ENCODE peak calls at places on chromosomes 7 and 10, in six cellular contexts. V is uterus, T is keratinocyte, X is right cardiac atrium, Z is NT2/D1, E is Peyer's patch. P is an unnamed sample. For H3K27me3 and H3K4me1, the result is how much of the 10 kb centered on the place peaks cover.

GRCh38 chr7:44764665-44765578 is 16.3 kb downstream of the ZMIZ2 start:
- DNase-seq in V (no peak), T (no peak), Z (no peak), E (no peak), X (no peak), P (no peak)

GRCh38 chr7:65475734-65476319 is 102.2 kb downstream of the ZNF92 start:
- DNase-seq in T (no peak), V (no peak), E (peak), X (no peak), Z (peak), P (peak)

GRCh38 chr10:3499120-3499519 is 285.9 kb downstream of the KLF6 start:
- DNase-seq in V (no peak), X (no peak), E (no peak), Z (no peak), T (no peak), P (no peak)

GRCh38 chr10:104054430-104054829 is 31.2 kb downstream of the COL17A1 start:
- DNase-seq in Z (no peak), V (no peak), X (no peak), E (no peak), T (peak), P (no peak)

GRCh38 chr10:121288864-121289659 is 309.2 kb downstream of the FGFR2 start:
- DNase-seq in V (no peak), Z (peak), X (no peak), E (no peak), T (no peak), P (no peak)

GRCh38 chr7:142503036-142503435 is 245.2 kb upstream of the PRSS58 start:
- DNase-seq in X (no peak), V (no peak), E (no peak), Z (no peak), T (no peak), P (no peak)

GRCh38 chr7:1279041-1279440 is 46.4 kb downstream of the UNCX start:
- DNase-seq in Z (no peak), X (no peak), T (no peak), V (no peak), E (no peak), P (no peak)

GRCh38 chr10:10332786-10333185 is 684.9 kb upstream of the CELF2 start:
- DNase-seq in X (no peak), Z (no peak), E (no peak), T (no peak), V (no peak), P (no peak)

GRCh38 chr10:78333362-78334143 is 299.9 kb downstream of the RPS24 start:
- DNase-seq in Z (no peak), X (no peak), V (peak), E (no peak), T (no peak), P (no peak)

GRCh38 chr10:78829570-78829969 is 239.2 kb upstream of the ZMIZ1 start:
- DNase-seq in E (no peak), T (no peak), V (no peak), Z (no peak), X (no peak), P (no peak)

GRCh38 chr7:11702938-11703337 is 129.1 kb downstream of the THSD7A start:
- DNase-seq in T (no peak), Z (no peak), X (no peak), V (peak), E (no peak), P (no peak)

GRCh38 chr10:33126118-33126517 is 168.1 kb upstream of the ITGB1 start:
- DNase-seq in V (no peak), Z (no peak), T (peak), X (no peak), E (no peak), P (no peak)

GRCh38 chr7:79091661-79092060 is 361.8 kb downstream of the MAGI2 start:
- DNase-seq in X (no peak), V (no peak), T (no peak), Z (no peak), E (no peak), P (no peak)

GRCh38 chr7:35499226-35499625 is 195.7 kb downstream of the HERPUD2 start:
- DNase-seq in X (no peak), Z (no peak), T (no peak), V (no peak), E (no peak), P (no peak)

GRCh38 chr10:130022501-130023299 is 58.6 kb upstream of the EBF3 start:
- DNase-seq in Z (no peak), E (no peak), V (peak), T (peak), X (no peak), P (no peak)

GRCh38 chr7:120996333-120996982 is 7.9 kb downstream of the CPED1 start:
- DNase-seq in X (peak), T (peak), Z (no peak), V (peak), E (peak), P (peak)

GRCh38 chr7:1355568-1356340 is 103.5 kb downstream of the MICALL2 start:
- DNase-seq in Z (no peak), E (no peak), T (no peak), V (no peak), X (no peak), P (peak)

GRCh38 chr10:132142396-132143161 is 44.2 kb upstream of the DPYSL4 start:
- DNase-seq in V (no peak), E (no peak), Z (no peak), X (peak), T (no peak), P (peak)

DNA sequence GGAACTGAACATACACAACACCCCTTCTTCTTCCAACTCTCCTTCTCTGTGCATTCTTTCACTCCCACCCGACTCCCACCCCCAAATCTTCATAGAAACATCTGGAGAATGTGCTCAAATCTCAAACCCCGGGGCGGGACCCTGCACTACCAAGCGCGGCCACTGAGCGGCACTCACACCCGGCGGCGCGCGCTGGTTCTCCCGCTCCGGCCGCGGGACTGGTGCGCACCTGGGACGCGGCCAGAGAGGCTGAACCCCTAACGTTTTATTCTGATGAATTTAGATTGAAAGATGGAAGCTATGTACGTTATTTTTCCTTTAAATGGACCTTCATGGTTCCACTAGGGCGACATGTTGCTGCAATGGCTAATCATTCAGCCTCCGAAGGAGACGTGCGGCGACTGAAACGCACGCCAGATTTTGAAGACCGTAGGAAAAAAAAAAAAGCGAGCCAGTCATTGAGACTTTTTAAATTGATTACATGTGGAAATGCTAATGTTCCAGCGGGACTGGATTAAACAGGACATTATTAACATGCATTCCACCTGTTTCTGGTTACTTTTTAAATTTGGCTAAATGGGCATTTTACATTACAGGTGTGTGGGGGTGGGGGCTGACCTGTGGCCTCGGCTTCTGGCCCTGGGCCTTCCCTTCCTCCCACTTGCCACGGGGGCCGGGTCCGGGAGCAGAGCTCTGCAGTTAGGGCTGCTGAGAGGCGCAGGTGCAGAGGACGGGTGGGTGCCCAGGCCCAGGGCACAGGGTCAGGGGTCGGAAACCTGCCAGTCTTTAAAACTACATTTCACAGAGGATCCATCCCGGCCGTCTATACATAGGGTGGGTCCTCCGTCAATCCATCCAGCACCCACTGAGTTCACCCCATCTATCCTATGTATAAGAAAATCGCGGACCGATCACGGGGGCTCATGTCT is 106.8 kb upstream of the INSIG1 start:
- DNase-seq in Z (no peak), V (no peak), T (no peak), E (peak), X (no peak), P (peak)
- H3K4me3 ChIP-seq in Z (no peak), V (no peak), T (no peak), E (no peak), X (no peak), P (no peak)

DNA sequence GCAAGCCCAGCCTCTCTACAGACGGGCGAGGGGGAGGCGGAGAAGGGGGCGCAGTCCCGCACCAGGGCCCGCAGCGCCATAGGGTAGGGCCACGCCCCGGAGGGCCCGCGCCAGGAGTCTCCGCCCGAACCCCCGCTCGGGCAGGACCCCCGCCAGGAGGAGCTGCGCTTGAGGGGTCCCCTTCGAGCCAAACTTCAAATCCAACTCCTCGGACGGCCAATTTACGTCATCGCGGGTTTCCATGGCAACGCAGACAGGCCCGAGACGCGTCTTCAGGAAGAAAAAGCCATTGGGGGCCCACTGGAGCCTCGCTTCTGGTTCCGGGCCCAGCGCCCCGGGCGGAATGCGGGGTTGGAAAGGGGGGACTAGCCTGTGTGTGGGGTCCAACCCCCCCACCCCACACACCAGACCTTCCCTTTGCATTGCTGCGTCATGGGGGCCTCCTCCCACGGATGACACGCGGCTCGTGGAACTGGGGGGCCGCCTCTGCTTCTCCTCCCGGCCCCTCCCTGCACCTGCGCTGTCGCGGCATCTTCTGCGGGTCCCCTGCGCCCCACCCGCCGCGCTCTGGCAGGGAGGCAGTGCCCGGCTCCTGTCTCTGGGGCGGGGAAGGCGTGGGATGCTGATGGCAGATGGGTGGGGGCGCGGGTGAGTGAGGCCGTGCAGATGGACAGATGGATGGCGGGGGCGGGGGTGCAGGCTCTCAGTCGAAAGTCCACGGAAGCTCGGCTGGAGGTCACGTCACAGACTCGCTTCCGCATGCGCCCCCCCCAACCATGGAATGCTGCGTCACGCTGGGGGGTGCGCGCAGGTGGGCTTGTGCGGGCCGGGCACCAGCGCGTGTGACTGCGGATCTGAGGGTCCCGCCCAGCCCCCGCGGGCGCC is 1.2 kb downstream of the CALY start:
- DNase-seq in Z (no peak), E (peak), V (no peak), T (no peak), X (peak), P (peak)
- H3K27me3 ChIP-seq in Z (half or more), E (under half), V (under half), T (half or more), X (under half), P (half or more)

DNA sequence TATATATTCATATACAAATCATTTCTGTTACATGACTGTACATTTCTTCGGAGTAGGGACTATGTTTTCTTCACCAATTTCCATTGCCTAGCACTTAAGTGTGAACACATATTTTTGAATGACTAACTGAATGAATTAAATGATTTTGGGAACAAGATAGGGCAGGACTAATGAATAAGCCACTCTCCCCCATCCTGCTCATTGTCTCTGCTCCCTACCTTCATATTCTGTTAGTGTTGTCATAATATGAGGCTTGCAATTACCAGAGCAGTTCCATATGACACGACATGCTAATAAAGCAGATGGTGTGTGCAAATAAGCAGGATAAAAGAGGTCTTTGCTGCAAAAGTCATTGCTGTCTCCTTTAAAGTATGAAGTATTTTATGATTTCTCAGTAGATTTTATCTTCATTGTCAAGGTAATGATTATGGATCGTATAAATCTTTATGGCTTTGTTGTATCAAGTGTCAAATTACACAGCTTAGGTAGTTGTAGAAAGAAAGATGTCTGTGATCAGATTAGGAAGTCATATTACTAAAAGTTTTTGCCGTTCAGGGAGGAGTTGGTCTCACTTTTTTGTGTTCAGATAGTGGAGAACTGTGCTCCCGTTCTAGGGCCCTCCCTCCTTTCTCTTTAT is 114.8 kb downstream of the SDK1 start:
- DNase-seq in E (no peak), Z (no peak), T (peak), V (no peak), X (no peak), P (no peak)
- H3K4me1 ChIP-seq in E (under half), Z (under half), T (under half), V (under half), X (under half), P (under half)

DNA sequence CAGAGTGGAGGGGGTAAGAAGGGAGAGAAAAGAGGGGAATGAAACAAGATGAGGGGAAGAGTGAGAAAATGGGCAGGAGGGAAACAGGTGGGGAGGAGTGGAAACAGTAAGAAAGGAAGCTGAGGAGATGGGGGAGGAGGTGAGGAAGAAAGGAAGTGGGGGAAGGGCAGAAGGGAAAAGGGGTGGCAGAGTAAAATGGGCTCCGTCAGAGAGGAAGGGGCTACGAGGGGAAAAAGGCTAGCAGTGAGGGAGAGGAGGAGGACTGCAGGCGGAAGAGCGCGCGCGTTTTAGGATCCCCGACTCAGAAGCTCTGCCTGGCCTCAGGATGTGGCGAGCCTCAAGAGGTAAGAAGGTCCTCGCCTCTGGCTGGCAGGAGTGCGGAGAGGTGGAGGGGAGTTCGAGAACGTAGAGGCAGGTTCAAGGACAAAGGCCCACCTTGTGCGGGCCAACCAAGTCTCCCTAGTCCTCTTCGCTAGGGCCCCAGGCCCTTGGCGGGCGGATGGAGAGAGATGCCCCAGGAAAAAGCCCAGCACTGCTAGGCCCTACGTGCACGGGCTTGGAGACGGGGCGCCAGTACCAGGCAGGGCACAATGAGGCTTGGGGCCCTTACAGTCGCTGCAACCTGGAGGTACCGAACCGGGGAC is 5.8 kb upstream of the NKX2-3 start:
- DNase-seq in T (no peak), X (no peak), E (no peak), Z (no peak), V (no peak), P (no peak)
- H3K4me3 ChIP-seq in T (no peak), X (no peak), E (no peak), Z (peak), V (no peak), P (peak)

GRCh38 chr10:117554371-117554770 is 11.8 kb downstream of the EMX2 start:
- DNase-seq in T (no peak), E (no peak), V (no peak), Z (no peak), X (no peak), P (no peak)
- H3K27me3 ChIP-seq in T (under half), E (under half), V (under half), Z (half or more), X (under half), P (half or more)

P was measured in transverse colon.